ENCODE peak calls at places on chromosomes 16 and 17, in five cellular contexts. T is endothelial cell of umbilical vein, B is adrenal gland, L is right atrium auricular region, I is psoas muscle. F is an unnamed sample.
A peak's percentile ranks its signal among the peaks of the same experiment; 100 is the strongest.

GRCh38 chr16:46908540-46909372 is 24.6 kb downstream of the GPT2 start:
- DNase-seq in I (no peak), B (peak; percentile 71), T (peak; percentile 66), L (no peak), F (peak; percentile 45)

GRCh38 chr16:59633996-59634579 is 900.0 kb upstream of the GOT2 start:
- DNase-seq in I (no peak), B (no peak), T (peak; percentile 34), L (no peak), F (peak; percentile 62)

GRCh38 chr17:40443988-40444899 is 994 bp downstream of the IGFBP4 start:
- DNase-seq in T (peak; percentile 40), I (no peak), B (no peak), L (no peak), F (no peak)

GRCh38 chr17:72175787-72176515 is 55.1 kb downstream of the SOX9 start:
- DNase-seq in L (no peak), B (no peak), T (no peak), I (no peak), F (no peak)

GRCh38 chr16:2527784-2528100 is 3.5 kb downstream of the CEMP1 start:
- DNase-seq in T (no peak), B (no peak), I (no peak), L (no peak), F (no peak)

GRCh38 chr17:17125136-17126084 is 80.7 kb downstream of the PLD6 start:
- DNase-seq in B (no peak), L (no peak), T (no peak), I (peak; percentile 32), F (no peak)

GRCh38 chr16:81457326-81458133 is 12.9 kb downstream of the CMIP start:
- DNase-seq in I (no peak), L (no peak), T (peak; percentile 43), B (peak; percentile 75), F (peak; percentile 42)

GRCh38 chr17:34620458-34620857 is 41.1 kb downstream of the TMEM132E start:
- DNase-seq in I (no peak), L (no peak), B (no peak), T (no peak), F (no peak)

GRCh38 chr16:35182043-35182677 is 1722.7 kb downstream of the TP53TG3F start:
- DNase-seq in I (no peak), B (no peak), L (no peak), T (no peak), F (no peak)

GRCh38 chr17:45224671-45225050 is 3.0 kb downstream of the FMNL1 start:
- DNase-seq in I (peak; percentile 49), T (no peak), L (no peak), B (no peak), F (no peak)

GRCh38 chr17:48246623-48247022 is 139.1 kb downstream of the SNX11 start:
- DNase-seq in I (no peak), L (no peak), B (no peak), T (no peak), F (peak; percentile 31)

GRCh38 chr16:4561565-4561964 is 5.4 kb downstream of the C16orf96 start:
- DNase-seq in I (no peak), T (no peak), L (no peak), B (no peak), F (no peak)

DNA sequence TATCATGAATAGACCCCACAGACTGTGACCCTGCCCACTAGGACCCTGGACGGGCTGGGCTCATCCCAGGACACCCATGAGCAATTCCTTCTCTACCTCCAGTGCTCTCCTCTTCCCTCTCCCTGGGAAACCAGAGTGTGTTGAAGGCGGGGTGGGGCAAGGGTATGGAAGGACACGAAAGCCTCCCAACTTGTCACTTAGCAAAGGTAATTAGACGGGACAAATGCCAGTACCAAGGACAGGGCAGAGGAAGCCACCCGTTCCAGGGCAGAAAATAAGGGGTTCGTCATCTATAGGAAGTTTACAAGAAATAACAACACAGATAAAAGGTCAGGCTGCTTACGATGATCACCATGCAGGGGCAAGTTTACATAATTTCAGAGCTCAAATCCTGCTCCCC is 4.9 kb upstream of the EPX start:
- DNase-seq in T (no peak), I (no peak), L (no peak), B (no peak), F (no peak)
- H3K27me3 ChIP-seq in T (no peaks in the 10 kb centered on the region), I (no peaks in the 10 kb centered on the region), L (no peaks in the 10 kb centered on the region), B (no peaks in the 10 kb centered on the region), F (no peaks in the 10 kb centered on the region)

DNA sequence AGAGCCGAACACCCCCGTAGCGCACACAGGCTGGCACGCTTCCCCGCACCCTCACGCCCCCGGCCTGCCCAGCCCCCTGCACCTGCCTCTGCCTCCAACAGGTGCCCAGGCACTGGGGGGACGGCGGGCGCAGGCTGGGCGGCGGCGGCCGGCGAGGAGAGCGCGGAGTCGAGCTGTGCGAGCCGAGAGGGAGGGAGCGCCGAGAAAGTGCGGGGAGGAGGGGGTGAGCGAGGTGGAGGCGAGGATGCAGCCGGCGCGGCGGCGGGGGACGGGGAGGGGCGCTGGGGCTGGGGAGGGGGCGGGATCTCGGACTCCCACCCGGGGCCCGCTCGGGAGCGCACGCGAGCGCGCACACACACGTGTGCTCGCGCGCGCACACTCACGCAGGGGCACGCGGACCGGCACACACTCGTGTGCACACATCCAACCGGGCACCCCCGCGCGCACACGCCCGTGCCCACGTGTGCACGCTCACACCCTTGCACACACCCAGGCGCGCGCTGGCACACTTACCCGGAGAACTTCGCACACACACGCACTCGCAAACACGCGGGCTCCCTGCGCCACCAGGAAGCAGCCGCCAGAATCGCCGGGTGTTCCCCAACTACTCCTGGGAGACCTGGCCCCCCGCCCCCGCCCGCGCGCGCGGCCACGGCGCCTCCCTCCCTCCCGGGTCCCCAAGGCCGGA is at the start of gene DOC2A:
- DNase-seq in L (no peak), I (no peak), B (no peak), T (no peak), F (no peak)
- H3K4me3 ChIP-seq in L (peak within 1 kb of the TSS; percentile 11), I (peak within 1 kb of the TSS; percentile 52), B (no peak within 1 kb of the TSS), T (no peak within 1 kb of the TSS), F (peak within 1 kb of the TSS; percentile 39)

GRCh38 chr17:27985306-27985705 is 57.2 kb upstream of the NLK start:
- DNase-seq in L (no peak), B (no peak), I (no peak), T (peak; percentile 72), F (no peak)
- H3K27ac ChIP-seq in L (peak overlapping the region; percentile 47), B (peak overlapping the region; percentile 63), I (peak overlapping the region; percentile 60), T (peak overlapping the region; percentile 49), F (no peak overlapping the region)

GRCh38 chr17:33291248-33292183 is 1.6 kb downstream of the ASIC2 start:
- DNase-seq in I (peak; percentile 49), L (no peak), B (peak; percentile 35), T (peak; percentile 22), F (no peak)
- H3K27me3 ChIP-seq in I (peaks cover 2% of the 10 kb centered on the region), L (no peaks in the 10 kb centered on the region), B (peaks cover 23% of the 10 kb centered on the region), T (peaks cover 53% of the 10 kb centered on the region), F (peaks cover 29% of the 10 kb centered on the region)

DNA sequence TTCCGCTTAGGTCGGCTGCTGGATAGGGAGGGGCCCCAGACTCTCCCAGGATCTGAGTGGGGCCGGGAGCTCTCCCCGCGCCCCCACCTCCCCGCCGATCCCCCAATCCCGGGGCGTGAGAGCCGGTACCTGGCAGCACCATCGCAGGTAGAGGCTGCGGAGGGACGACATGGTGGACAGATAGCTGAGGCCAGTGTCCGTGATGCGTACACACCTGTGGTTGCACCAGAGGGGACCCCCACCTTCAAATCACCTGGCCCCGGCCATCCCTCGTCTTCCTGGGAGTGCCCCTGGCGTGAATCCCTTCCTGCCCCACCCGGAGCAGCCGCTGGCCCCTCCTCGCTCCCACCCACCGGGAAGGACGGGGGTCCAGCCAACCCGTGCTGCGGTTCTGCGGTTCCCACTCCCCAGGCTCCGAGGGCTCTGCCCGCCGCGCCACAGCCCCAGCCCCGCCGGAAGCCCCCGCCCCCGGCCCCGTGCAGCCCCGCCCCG is 4.7 kb upstream of the WDR24 start:
- DNase-seq in L (no peak), T (no peak), I (no peak), B (no peak), F (no peak)
- H3K4me3 ChIP-seq in L (no peak overlapping the region), T (no peak overlapping the region), I (no peak overlapping the region), B (no peak overlapping the region), F (no peak overlapping the region)

GRCh38 chr16:74902161-74902560 is 82.8 kb downstream of the WDR59 start:
- DNase-seq in B (no peak), T (no peak), L (no peak), I (no peak), F (no peak)

GRCh38 chr16:74903882-74904678 is 80.8 kb downstream of the WDR59 start:
- DNase-seq in B (no peak), I (no peak), T (no peak), L (no peak), F (no peak)

GRCh38 chr16:74901606-74902005 is 83.3 kb downstream of the WDR59 start:
- DNase-seq in I (no peak), T (no peak), L (no peak), B (no peak), F (no peak)

GRCh38 chr16:74899786-74900185 is 85.1 kb downstream of the WDR59 start:
- DNase-seq in L (no peak), T (no peak), I (no peak), B (no peak), F (no peak)

DNA sequence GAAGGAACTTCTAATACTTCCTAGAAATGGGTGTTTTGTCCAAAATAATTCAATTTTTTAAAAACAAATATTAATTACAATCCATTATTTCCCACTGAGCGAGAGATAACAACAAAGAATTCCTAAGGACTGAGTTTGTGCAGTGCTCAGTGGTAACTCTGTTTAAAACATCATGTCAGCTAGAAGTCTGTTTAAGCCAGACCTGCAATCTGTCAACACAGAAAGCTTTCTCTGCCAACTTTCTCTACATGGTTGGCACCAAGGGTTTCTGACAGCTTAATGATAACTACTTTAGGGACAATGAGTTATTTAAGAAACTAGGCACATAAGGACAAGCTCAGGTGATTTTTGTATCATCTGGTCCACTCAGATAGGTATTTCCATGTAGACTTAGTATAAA is 81.8 kb downstream of the WDR59 start:
- DNase-seq in T (no peak), I (no peak), B (no peak), L (no peak), F (no peak)
- H3K27ac ChIP-seq in T (no peak overlapping the region), I (no peak overlapping the region), B (no peak overlapping the region), L (peak overlapping the region; percentile 76), F (no peak overlapping the region)

DNA sequence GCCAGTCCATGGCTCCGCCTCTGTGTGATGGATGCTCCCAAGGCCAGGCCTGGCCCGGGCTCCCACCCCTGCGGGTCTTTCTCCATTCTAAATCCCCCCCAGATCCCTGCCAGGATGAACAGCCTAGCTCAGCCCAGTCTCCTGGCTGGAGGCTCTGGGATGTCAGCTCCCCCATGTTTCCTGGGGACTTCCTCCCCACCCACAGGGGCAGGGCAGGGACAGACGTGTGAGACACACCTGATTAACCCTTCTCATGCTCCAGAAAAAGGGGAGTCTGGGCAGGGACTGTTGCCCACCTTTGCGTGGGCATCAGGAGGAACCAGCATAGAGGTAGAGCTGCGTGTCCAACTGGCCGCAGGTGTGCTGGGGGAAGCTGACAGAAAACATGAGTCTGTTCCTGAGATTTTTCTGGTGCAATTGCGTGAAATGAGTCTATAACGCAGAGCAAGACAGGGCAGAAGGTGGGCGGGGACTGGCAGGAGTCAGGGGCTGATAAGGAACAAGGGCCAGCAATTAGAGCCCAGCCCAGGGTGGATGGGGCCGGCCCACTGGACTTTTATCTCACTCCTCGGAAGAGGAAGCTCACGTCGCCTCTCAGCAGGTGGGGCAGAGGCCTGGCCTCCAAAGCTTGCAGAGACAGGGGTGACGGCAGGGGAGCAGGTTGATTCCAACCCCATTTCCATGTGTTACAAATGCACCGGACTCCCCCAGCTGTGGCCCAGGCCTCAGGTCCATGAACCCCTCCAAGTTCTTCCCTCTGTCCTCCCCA is 238.2 kb downstream of the RBFOX3 start:
- DNase-seq in L (no peak), T (no peak), I (no peak), B (no peak), F (no peak)
- H3K27me3 ChIP-seq in L (no peaks in the 10 kb centered on the region), T (no peaks in the 10 kb centered on the region), I (no peaks in the 10 kb centered on the region), B (peaks cover 5% of the 10 kb centered on the region), F (no peaks in the 10 kb centered on the region)

GRCh38 chr17:31509095-31509804 is 117.8 kb downstream of the RAB11FIP4 start:
- DNase-seq in L (no peak), T (no peak), B (no peak), I (peak; percentile 40), F (no peak)
- H3K4me3 ChIP-seq in L (no peak overlapping the region), T (no peak overlapping the region), B (no peak overlapping the region), I (no peak overlapping the region), F (no peak overlapping the region)